ENCODE peak calls at places on chromosomes 16 and 17, in seven cellular contexts. One of them, this sample, is unnamed.

GRCh38 chr17:63039342-63039741 is 73.3 kb downstream of the TANC2 start:
- DNase-seq in DMS53: no peak
- DNase-seq in GM12892: no peak
- DNase-seq in SW 1271: no peak
- DNase-seq in LoVo: no peak
- DNase-seq in cardiac fibroblast: no peak
- DNase-seq in activated T-helper 1 cell treated with Interleukin-2 at 50 U/mL for 16 hours: no peak
- DNase-seq in this sample: no peak

GRCh38 chr17:61635913-61636432 is 45.0 kb upstream of the NACA2 start:
- DNase-seq in activated T-helper 1 cell treated with Interleukin-2 at 50 U/mL for 16 hours: no peak
- DNase-seq in cardiac fibroblast: peak
- DNase-seq in LoVo: peak
- DNase-seq in GM12892: no peak
- DNase-seq in SW 1271: peak
- DNase-seq in DMS53: peak
- DNase-seq in this sample: no peak

GRCh38 chr17:2232244-2232638 is 71.3 kb downstream of the SMG6 start:
- DNase-seq in GM12892: no peak
- DNase-seq in cardiac fibroblast: peak
- DNase-seq in activated T-helper 1 cell treated with Interleukin-2 at 50 U/mL for 16 hours: no peak
- DNase-seq in SW 1271: no peak
- DNase-seq in DMS53: no peak
- DNase-seq in LoVo: no peak
- DNase-seq in this sample: no peak

GRCh38 chr17:6306820-6307219 is 128.1 kb downstream of the AIPL1 start:
- DNase-seq in LoVo: no peak
- DNase-seq in cardiac fibroblast: no peak
- DNase-seq in SW 1271: no peak
- DNase-seq in DMS53: no peak
- DNase-seq in activated T-helper 1 cell treated with Interleukin-2 at 50 U/mL for 16 hours: no peak
- DNase-seq in GM12892: no peak
- DNase-seq in this sample: no peak

GRCh38 chr16:56363181-56363716 is 62.1 kb downstream of the AMFR start:
- DNase-seq in DMS53: no peak
- DNase-seq in activated T-helper 1 cell treated with Interleukin-2 at 50 U/mL for 16 hours: no peak
- DNase-seq in SW 1271: no peak
- DNase-seq in cardiac fibroblast: no peak
- DNase-seq in LoVo: no peak
- DNase-seq in GM12892: no peak
- DNase-seq in this sample: no peak

GRCh38 chr17:75913537-75914210 is 9.0 kb upstream of the MRPL38 start:
- DNase-seq in cardiac fibroblast: no peak
- DNase-seq in SW 1271: no peak
- DNase-seq in LoVo: no peak
- DNase-seq in GM12892: no peak
- DNase-seq in activated T-helper 1 cell treated with Interleukin-2 at 50 U/mL for 16 hours: no peak
- DNase-seq in DMS53: peak
- DNase-seq in this sample: no peak

GRCh38 chr17:40024901-40025300 is 9.7 kb downstream of the CSF3 start:
- DNase-seq in SW 1271: no peak
- DNase-seq in cardiac fibroblast: peak
- DNase-seq in LoVo: no peak
- DNase-seq in GM12892: no peak
- DNase-seq in DMS53: no peak
- DNase-seq in activated T-helper 1 cell treated with Interleukin-2 at 50 U/mL for 16 hours: no peak
- DNase-seq in this sample: no peak

GRCh38 chr16:83682858-83683235 is 124.9 kb upstream of the HSBP1 start:
- DNase-seq in DMS53: no peak
- DNase-seq in SW 1271: no peak
- DNase-seq in activated T-helper 1 cell treated with Interleukin-2 at 50 U/mL for 16 hours: no peak
- DNase-seq in LoVo: no peak
- DNase-seq in GM12892: no peak
- DNase-seq in cardiac fibroblast: no peak
- DNase-seq in this sample: no peak

GRCh38 chr16:82055728-82056549 is 20.9 kb downstream of the HSD17B2 start:
- DNase-seq in SW 1271: no peak
- DNase-seq in GM12892: no peak
- DNase-seq in cardiac fibroblast: no peak
- DNase-seq in LoVo: no peak
- DNase-seq in DMS53: no peak
- DNase-seq in activated T-helper 1 cell treated with Interleukin-2 at 50 U/mL for 16 hours: no peak
- DNase-seq in this sample: no peak

GRCh38 chr17:73255671-73256181 is 6.0 kb downstream of the CPSF4L start:
- DNase-seq in cardiac fibroblast: peak
- DNase-seq in LoVo: no peak
- DNase-seq in GM12892: peak
- DNase-seq in activated T-helper 1 cell treated with Interleukin-2 at 50 U/mL for 16 hours: peak
- DNase-seq in DMS53: peak
- DNase-seq in SW 1271: peak
- DNase-seq in this sample: no peak

GRCh38 chr16:88512728-88513674 is 57.2 kb upstream of the ZC3H18 start:
- DNase-seq in activated T-helper 1 cell treated with Interleukin-2 at 50 U/mL for 16 hours: no peak
- DNase-seq in GM12892: no peak
- DNase-seq in DMS53: no peak
- DNase-seq in LoVo: no peak
- DNase-seq in cardiac fibroblast: no peak
- DNase-seq in SW 1271: no peak
- DNase-seq in this sample: no peak

GRCh38 chr16:12168054-12169018 is 191.8 kb downstream of the SNX29 start:
- DNase-seq in cardiac fibroblast: no peak
- DNase-seq in LoVo: no peak
- DNase-seq in GM12892: no peak
- DNase-seq in SW 1271: no peak
- DNase-seq in DMS53: no peak
- DNase-seq in activated T-helper 1 cell treated with Interleukin-2 at 50 U/mL for 16 hours: no peak
- DNase-seq in this sample: no peak

GRCh38 chr16:66588981-66589713 is 9.9 kb downstream of the CMTM2 start:
- DNase-seq in DMS53: peak
- DNase-seq in activated T-helper 1 cell treated with Interleukin-2 at 50 U/mL for 16 hours: peak
- DNase-seq in SW 1271: peak
- DNase-seq in LoVo: no peak
- DNase-seq in cardiac fibroblast: peak
- DNase-seq in GM12892: peak
- DNase-seq in this sample: no peak

GRCh38 chr16:56950881-56951771 is 10.6 kb upstream of the CETP start:
- DNase-seq in DMS53: peak
- DNase-seq in activated T-helper 1 cell treated with Interleukin-2 at 50 U/mL for 16 hours: peak
- DNase-seq in GM12892: peak
- DNase-seq in cardiac fibroblast: peak
- DNase-seq in LoVo: no peak
- DNase-seq in SW 1271: peak
- DNase-seq in this sample: peak

GRCh38 chr16:23072084-23072599 is 77.1 kb downstream of the USP31 start:
- DNase-seq in cardiac fibroblast: peak
- DNase-seq in LoVo: no peak
- DNase-seq in SW 1271: no peak
- DNase-seq in DMS53: no peak
- DNase-seq in activated T-helper 1 cell treated with Interleukin-2 at 50 U/mL for 16 hours: no peak
- DNase-seq in GM12892: no peak
- DNase-seq in this sample: no peak